ENCODE peak calls at places on chromosome 13, in four cellular contexts. One of them, this sample, is unnamed.

GRCh38 chr13:80340643-80341097 is 256 bp downstream of the SPRY2 start:
- DNase-seq in fibroblast of the aortic adventitia: peak; percentile 73
- DNase-seq in AG04450: no peak
- DNase-seq in lower leg skin: no peak
- DNase-seq in this sample: no peak

GRCh38 chr13:28704282-28704681 is 14.5 kb downstream of the SLC46A3 start:
- DNase-seq in fibroblast of the aortic adventitia: no peak
- DNase-seq in AG04450: no peak
- DNase-seq in lower leg skin: no peak
- DNase-seq in this sample: no peak

GRCh38 chr13:35699805-35700204 is 223.3 kb upstream of the MAB21L1 start:
- DNase-seq in fibroblast of the aortic adventitia: peak; percentile 80
- DNase-seq in AG04450: no peak
- DNase-seq in lower leg skin: peak; percentile 90
- DNase-seq in this sample: peak; percentile 37

GRCh38 chr13:24087611-24088235 is 72.8 kb upstream of the SPATA13 start:
- DNase-seq in fibroblast of the aortic adventitia: no peak
- DNase-seq in AG04450: no peak
- DNase-seq in lower leg skin: no peak
- DNase-seq in this sample: no peak

GRCh38 chr13:32894589-32895001 is 121.6 kb upstream of the KL start:
- DNase-seq in fibroblast of the aortic adventitia: peak; percentile 53
- DNase-seq in AG04450: no peak
- DNase-seq in lower leg skin: no peak
- DNase-seq in this sample: peak; percentile 86

GRCh38 chr13:54185785-54186184 is 1157.2 kb downstream of the OLFM4 start:
- DNase-seq in fibroblast of the aortic adventitia: no peak
- DNase-seq in AG04450: no peak
- DNase-seq in lower leg skin: no peak
- DNase-seq in this sample: no peak

GRCh38 chr13:24176351-24177101 is 16.0 kb downstream of the SPATA13 start:
- DNase-seq in fibroblast of the aortic adventitia: peak; percentile 13
- DNase-seq in AG04450: no peak
- DNase-seq in lower leg skin: no peak
- DNase-seq in this sample: no peak

GRCh38 chr13:99540530-99540929 is 39.3 kb downstream of the TM9SF2 start:
- DNase-seq in fibroblast of the aortic adventitia: no peak
- DNase-seq in AG04450: no peak
- DNase-seq in lower leg skin: no peak
- DNase-seq in this sample: no peak

GRCh38 chr13:49607761-49608160 is 20.5 kb upstream of the ARL11 start:
- DNase-seq in fibroblast of the aortic adventitia: no peak
- DNase-seq in AG04450: no peak
- DNase-seq in lower leg skin: no peak
- DNase-seq in this sample: no peak

GRCh38 chr13:37534181-37534580 is 64.4 kb downstream of the POSTN start:
- DNase-seq in fibroblast of the aortic adventitia: peak; percentile 88
- DNase-seq in AG04450: peak; percentile 68
- DNase-seq in lower leg skin: no peak
- DNase-seq in this sample: peak; percentile 93

GRCh38 chr13:19185086-19185864 is 3.7 kb upstream of the TUBA3C start:
- DNase-seq in fibroblast of the aortic adventitia: no peak
- DNase-seq in AG04450: no peak
- DNase-seq in lower leg skin: peak; percentile 72
- DNase-seq in this sample: no peak

GRCh38 chr13:19305434-19305833 is 123.8 kb upstream of the TUBA3C start:
- DNase-seq in fibroblast of the aortic adventitia: no peak
- DNase-seq in AG04450: no peak
- DNase-seq in lower leg skin: no peak
- DNase-seq in this sample: no peak

GRCh38 chr13:24727731-24728601 is 36.0 kb upstream of the RNF17 start:
- DNase-seq in fibroblast of the aortic adventitia: peak; percentile 89
- DNase-seq in AG04450: peak; percentile 71
- DNase-seq in lower leg skin: peak; percentile 84
- DNase-seq in this sample: peak; percentile 90

GRCh38 chr13:32674503-32674902 is 88.3 kb downstream of the PDS5B start:
- DNase-seq in fibroblast of the aortic adventitia: no peak
- DNase-seq in AG04450: no peak
- DNase-seq in lower leg skin: no peak
- DNase-seq in this sample: no peak

GRCh38 chr13:40190656-40191100 is 475.8 kb downstream of the FOXO1 start:
- DNase-seq in fibroblast of the aortic adventitia: peak; percentile 82
- DNase-seq in AG04450: no peak
- DNase-seq in lower leg skin: no peak
- DNase-seq in this sample: peak; percentile 85

DNA sequence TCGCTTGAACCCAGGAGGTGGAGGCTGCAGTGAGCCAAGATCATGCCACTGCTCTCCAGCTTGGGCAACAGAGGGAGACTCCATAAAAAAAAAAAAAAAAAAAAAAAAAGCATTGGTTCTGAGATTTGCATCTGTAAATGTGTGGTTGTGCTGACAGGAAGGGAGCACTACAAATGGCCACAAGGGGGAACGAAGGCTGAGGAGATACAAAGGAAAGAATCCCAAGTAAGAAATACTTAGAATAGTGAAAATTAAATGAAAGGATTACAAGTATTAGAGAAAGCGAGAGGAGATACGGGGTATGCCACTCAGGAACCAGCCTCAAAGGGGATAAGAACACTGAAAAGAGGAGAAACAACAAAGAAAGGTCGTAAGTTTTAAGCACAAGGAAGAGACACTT is 284.9 kb downstream of the KLF12 start:
- DNase-seq in fibroblast of the aortic adventitia: peak; percentile 48
- DNase-seq in AG04450: no peak
- DNase-seq in lower leg skin: no peak
- DNase-seq in this sample: peak; percentile 57
- TF ChIP-seq CTCF in fibroblast of the aortic adventitia: peak; percentile 62
- TF ChIP-seq CTCF in AG04450: peak; percentile 64
- TF ChIP-seq CTCF in lower leg skin: no peak
- TF ChIP-seq CTCF in this sample: peak; percentile 66

GRCh38 chr13:44333950-44334675 is 39.5 kb upstream of the SERP2 start:
- DNase-seq in fibroblast of the aortic adventitia: no peak
- DNase-seq in AG04450: no peak
- DNase-seq in lower leg skin: no peak
- DNase-seq in this sample: no peak

GRCh38 chr13:44334751-44335150 is 38.9 kb upstream of the SERP2 start:
- DNase-seq in fibroblast of the aortic adventitia: no peak
- DNase-seq in AG04450: no peak
- DNase-seq in lower leg skin: no peak
- DNase-seq in this sample: no peak

GRCh38 chr13:44329909-44330545 is 43.6 kb upstream of the SERP2 start:
- DNase-seq in fibroblast of the aortic adventitia: no peak
- DNase-seq in AG04450: no peak
- DNase-seq in lower leg skin: no peak
- DNase-seq in this sample: no peak

GRCh38 chr13:44331446-44331845 is 42.2 kb upstream of the SERP2 start:
- DNase-seq in fibroblast of the aortic adventitia: no peak
- DNase-seq in AG04450: no peak
- DNase-seq in lower leg skin: no peak
- DNase-seq in this sample: peak; percentile 40

DNA sequence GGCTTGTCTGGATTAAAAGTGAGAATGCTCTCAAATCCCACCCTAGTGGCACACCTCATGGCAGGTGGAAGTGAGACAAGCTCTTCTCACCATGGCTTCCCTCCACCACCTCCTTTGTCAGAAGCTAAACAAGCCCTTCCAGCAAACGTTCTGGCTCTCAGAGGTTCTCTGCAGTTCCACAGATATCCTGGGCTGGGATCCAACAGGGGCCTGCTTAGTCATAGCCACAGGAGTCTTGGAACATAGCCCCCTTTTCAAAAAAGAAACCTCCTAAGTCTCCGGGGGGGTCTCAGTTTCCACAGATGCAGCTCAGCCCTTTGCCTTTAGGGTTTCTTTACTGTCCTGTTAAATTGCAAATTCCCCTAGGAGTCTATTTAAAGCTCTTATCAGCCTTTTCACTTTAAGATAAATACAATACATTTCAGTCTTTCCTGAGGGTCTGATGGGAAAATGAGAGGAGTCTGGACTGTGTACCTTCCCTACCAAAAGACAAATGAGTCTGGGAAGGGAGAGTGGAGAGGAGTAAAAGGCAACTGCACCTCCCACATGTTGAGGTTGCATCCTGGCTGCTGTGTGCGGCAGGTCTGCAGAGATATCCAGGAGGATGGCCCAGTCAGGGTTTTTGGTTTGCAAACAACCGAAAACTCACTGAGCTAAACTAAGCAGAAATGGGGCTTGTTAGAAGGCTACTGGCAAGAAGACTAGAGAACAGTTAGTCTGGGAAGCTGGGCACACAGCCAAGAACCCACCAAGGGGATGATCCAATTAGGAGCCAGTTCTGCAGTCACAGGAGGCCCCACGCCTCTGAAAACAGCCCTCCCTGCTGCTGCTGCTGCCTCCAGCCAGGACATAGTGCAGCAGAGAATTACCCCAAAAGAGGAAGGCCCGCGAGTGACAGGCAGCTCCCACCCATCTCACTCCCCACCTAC is 41.4 kb upstream of the SERP2 start:
- DNase-seq in fibroblast of the aortic adventitia: peak; percentile 99
- DNase-seq in AG04450: peak; percentile 75
- DNase-seq in lower leg skin: no peak
- DNase-seq in this sample: peak; percentile 95
- H3K4me3 ChIP-seq in fibroblast of the aortic adventitia: no peak overlapping the region
- H3K4me3 ChIP-seq in AG04450: no peak overlapping the region
- H3K4me3 ChIP-seq in lower leg skin: no peak overlapping the region
- H3K4me3 ChIP-seq in this sample: no peak overlapping the region

DNA sequence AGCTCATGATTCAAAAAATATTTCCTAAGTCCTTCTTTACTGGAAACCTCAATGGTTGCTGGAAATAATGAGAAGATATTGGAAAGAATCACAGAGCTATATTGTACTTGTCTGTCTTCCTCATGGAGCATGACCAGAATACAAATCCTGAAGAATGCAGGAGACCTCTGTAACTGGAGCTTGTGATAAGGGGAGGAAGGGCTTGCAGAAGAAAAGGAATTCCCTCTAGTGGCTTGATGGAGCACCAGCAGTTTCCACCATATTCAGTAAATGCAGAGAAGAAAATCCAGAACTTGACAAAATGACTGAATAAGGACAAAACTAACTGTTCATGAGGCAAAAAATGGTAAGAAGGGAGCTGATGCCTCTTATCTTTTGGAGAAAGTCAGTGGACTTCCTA is 1333.1 kb downstream of the EFNB2 start:
- DNase-seq in fibroblast of the aortic adventitia: peak; percentile 4
- DNase-seq in AG04450: no peak
- DNase-seq in lower leg skin: no peak
- DNase-seq in this sample: peak; percentile 42
- TF ChIP-seq CTCF in fibroblast of the aortic adventitia: peak; percentile 14
- TF ChIP-seq CTCF in AG04450: peak; percentile 71
- TF ChIP-seq CTCF in lower leg skin: no peak
- TF ChIP-seq CTCF in this sample: peak; percentile 54

GRCh38 chr13:98493035-98493401 is 83.9 kb downstream of the STK24 start:
- DNase-seq in fibroblast of the aortic adventitia: no peak
- DNase-seq in AG04450: no peak
- DNase-seq in lower leg skin: no peak
- DNase-seq in this sample: no peak

GRCh38 chr13:98495627-98496238 is 81.2 kb downstream of the STK24 start:
- DNase-seq in fibroblast of the aortic adventitia: peak; percentile 64
- DNase-seq in AG04450: no peak
- DNase-seq in lower leg skin: no peak
- DNase-seq in this sample: no peak

GRCh38 chr13:98496239-98496668 is 80.7 kb downstream of the STK24 start:
- DNase-seq in fibroblast of the aortic adventitia: peak; percentile 40
- DNase-seq in AG04450: no peak
- DNase-seq in lower leg skin: peak; percentile 96
- DNase-seq in this sample: no peak

GRCh38 chr13:98494769-98495168 is 82.1 kb downstream of the STK24 start:
- DNase-seq in fibroblast of the aortic adventitia: no peak
- DNase-seq in AG04450: no peak
- DNase-seq in lower leg skin: no peak
- DNase-seq in this sample: no peak

GRCh38 chr13:98496966-98497365 is 79.9 kb downstream of the STK24 start:
- DNase-seq in fibroblast of the aortic adventitia: no peak
- DNase-seq in AG04450: no peak
- DNase-seq in lower leg skin: no peak
- DNase-seq in this sample: no peak
- H3K4me3 ChIP-seq in fibroblast of the aortic adventitia: no peak overlapping the region
- H3K4me3 ChIP-seq in AG04450: no peak overlapping the region
- H3K4me3 ChIP-seq in lower leg skin: no peak overlapping the region
- H3K4me3 ChIP-seq in this sample: no peak overlapping the region